ENCODE peak calls at places on chromosomes 6 and 20, in six cellular contexts. One of them, this sample, is unnamed. For H3K27me3, the result is how much of the 10 kb centered on the place peaks cover.

GRCh38 chr6:30265594-30265993 is 52.4 kb upstream of the TRIM26 start:
- DNase-seq in colonic mucosa: no peak
- DNase-seq in GM23338: no peak
- DNase-seq in NT2/D1: no peak
- DNase-seq in GM23248: no peak
- DNase-seq in aorta: no peak
- DNase-seq in this sample: no peak

GRCh38 chr20:1707588-1708449 is 50.2 kb upstream of the SIRPG start:
- DNase-seq in colonic mucosa: no peak
- DNase-seq in NT2/D1: no peak
- DNase-seq in GM23248: no peak
- DNase-seq in GM23338: no peak
- DNase-seq in aorta: no peak
- DNase-seq in this sample: no peak

GRCh38 chr6:99241905-99242534 is 107.5 kb downstream of the FAXC start:
- DNase-seq in GM23248: peak
- DNase-seq in aorta: no peak
- DNase-seq in GM23338: peak
- DNase-seq in NT2/D1: peak
- DNase-seq in colonic mucosa: no peak
- DNase-seq in this sample: no peak

GRCh38 chr20:35108921-35109320 is 16.3 kb upstream of the TRPC4AP start:
- DNase-seq in colonic mucosa: no peak
- DNase-seq in NT2/D1: no peak
- DNase-seq in aorta: no peak
- DNase-seq in GM23248: no peak
- DNase-seq in GM23338: no peak
- DNase-seq in this sample: no peak

GRCh38 chr20:63156221-63156671 is 59.7 kb downstream of the YTHDF1 start:
- DNase-seq in colonic mucosa: no peak
- DNase-seq in GM23338: no peak
- DNase-seq in GM23248: no peak
- DNase-seq in aorta: peak
- DNase-seq in NT2/D1: no peak
- DNase-seq in this sample: no peak

GRCh38 chr20:17504898-17505663 is 26.1 kb downstream of the BFSP1 start:
- DNase-seq in GM23338: peak
- DNase-seq in GM23248: peak
- DNase-seq in colonic mucosa: peak
- DNase-seq in NT2/D1: no peak
- DNase-seq in aorta: peak
- DNase-seq in this sample: no peak

GRCh38 chr20:36540551-36541211 is 638 bp upstream of the MYL9 start:
- DNase-seq in GM23338: peak
- DNase-seq in aorta: no peak
- DNase-seq in NT2/D1: no peak
- DNase-seq in colonic mucosa: no peak
- DNase-seq in GM23248: no peak
- DNase-seq in this sample: no peak

GRCh38 chr6:116403205-116403604 is 32.5 kb downstream of the DSE start:
- DNase-seq in GM23248: no peak
- DNase-seq in colonic mucosa: no peak
- DNase-seq in aorta: no peak
- DNase-seq in GM23338: no peak
- DNase-seq in NT2/D1: no peak
- DNase-seq in this sample: no peak

GRCh38 chr20:20956586-20956985 is 149.6 kb downstream of the LINC00237 start:
- DNase-seq in aorta: no peak
- DNase-seq in colonic mucosa: no peak
- DNase-seq in NT2/D1: no peak
- DNase-seq in GM23338: no peak
- DNase-seq in GM23248: no peak
- DNase-seq in this sample: no peak

GRCh38 chr20:56710577-56711465 is 81.7 kb downstream of the TFAP2C start:
- DNase-seq in colonic mucosa: no peak
- DNase-seq in GM23248: peak
- DNase-seq in GM23338: peak
- DNase-seq in aorta: no peak
- DNase-seq in NT2/D1: no peak
- DNase-seq in this sample: no peak

GRCh38 chr20:63628246-63628975 is 1.5 kb upstream of the GMEB2 start:
- DNase-seq in colonic mucosa: peak
- DNase-seq in NT2/D1: peak
- DNase-seq in GM23248: peak
- DNase-seq in aorta: peak
- DNase-seq in GM23338: peak
- DNase-seq in this sample: no peak

GRCh38 chr6:149046822-149047246 is 270.7 kb upstream of the TAB2 start:
- DNase-seq in GM23338: no peak
- DNase-seq in colonic mucosa: no peak
- DNase-seq in NT2/D1: no peak
- DNase-seq in aorta: no peak
- DNase-seq in GM23248: no peak
- DNase-seq in this sample: no peak

GRCh38 chr6:45486739-45487138 is 109.0 kb upstream of the SUPT3H start:
- DNase-seq in GM23248: no peak
- DNase-seq in NT2/D1: no peak
- DNase-seq in colonic mucosa: no peak
- DNase-seq in GM23338: no peak
- DNase-seq in aorta: no peak
- DNase-seq in this sample: no peak

GRCh38 chr6:35489995-35490791 is 6.7 kb downstream of the TEAD3 start:
- DNase-seq in GM23248: peak
- DNase-seq in colonic mucosa: peak
- DNase-seq in aorta: peak
- DNase-seq in NT2/D1: peak
- DNase-seq in GM23338: peak
- DNase-seq in this sample: no peak

GRCh38 chr6:1312444-1313363 is 806 bp downstream of the FOXQ1 start:
- DNase-seq in aorta: no peak
- DNase-seq in NT2/D1: peak
- DNase-seq in GM23338: peak
- DNase-seq in GM23248: peak
- DNase-seq in colonic mucosa: no peak
- DNase-seq in this sample: no peak

GRCh38 chr20:36544134-36545018 is 3.1 kb downstream of the MYL9 start:
- DNase-seq in GM23248: peak
- DNase-seq in aorta: peak
- DNase-seq in GM23338: no peak
- DNase-seq in NT2/D1: no peak
- DNase-seq in colonic mucosa: no peak
- DNase-seq in this sample: no peak

GRCh38 chr6:52577022-52577777 is at the start of gene TRAM2:
- DNase-seq in GM23338: peak
- DNase-seq in GM23248: peak
- DNase-seq in colonic mucosa: peak
- DNase-seq in NT2/D1: no peak
- DNase-seq in aorta: peak
- DNase-seq in this sample: peak

GRCh38 chr20:49901588-49901987 is 13.7 kb downstream of the SPATA2 start:
- DNase-seq in aorta: no peak
- DNase-seq in NT2/D1: no peak
- DNase-seq in GM23338: no peak
- DNase-seq in GM23248: no peak
- DNase-seq in colonic mucosa: no peak
- DNase-seq in this sample: no peak

GRCh38 chr6:44511126-44511525 is 123.6 kb downstream of the CDC5L start:
- DNase-seq in colonic mucosa: no peak
- DNase-seq in GM23338: no peak
- DNase-seq in NT2/D1: no peak
- DNase-seq in GM23248: no peak
- DNase-seq in aorta: no peak
- DNase-seq in this sample: no peak

DNA sequence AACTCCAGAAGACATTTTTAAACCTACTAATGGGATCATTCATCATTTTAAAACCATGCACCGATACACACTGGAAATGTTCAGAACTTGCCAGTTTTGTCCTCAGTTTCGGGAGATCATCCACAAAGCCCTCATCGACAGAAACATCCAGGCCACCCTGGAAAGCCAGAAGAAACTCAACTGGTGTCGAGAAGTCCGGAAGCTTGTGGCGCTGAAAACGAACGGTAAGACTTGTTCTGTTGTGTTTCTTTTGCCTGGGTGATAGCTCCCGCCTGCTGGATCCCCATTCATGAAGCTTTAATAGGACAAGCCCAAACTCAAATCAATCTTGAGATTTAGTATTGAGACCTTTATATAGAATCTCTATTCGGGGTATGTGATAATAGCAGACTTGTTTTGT is 4.2 kb downstream of the TNFAIP3 start:
- DNase-seq in GM23248: no peak
- DNase-seq in NT2/D1: no peak
- DNase-seq in GM23338: no peak
- DNase-seq in colonic mucosa: no peak
- DNase-seq in aorta: no peak
- DNase-seq in this sample: no peak
- H3K4me3 ChIP-seq in GM23248: no peak
- H3K4me3 ChIP-seq in NT2/D1: no peak
- H3K4me3 ChIP-seq in GM23338: no peak
- H3K4me3 ChIP-seq in colonic mucosa: no peak
- H3K4me3 ChIP-seq in aorta: no peak
- H3K4me3 ChIP-seq in this sample: peak

GRCh38 chr20:24620937-24621519 is 151.6 kb downstream of the SYNDIG1 start:
- DNase-seq in aorta: no peak
- DNase-seq in GM23248: no peak
- DNase-seq in colonic mucosa: no peak
- DNase-seq in GM23338: no peak
- DNase-seq in NT2/D1: no peak
- DNase-seq in this sample: no peak
- H3K27me3 ChIP-seq in aorta: under half
- H3K27me3 ChIP-seq in GM23248: under half
- H3K27me3 ChIP-seq in colonic mucosa: under half
- H3K27me3 ChIP-seq in GM23338: under half
- H3K27me3 ChIP-seq in NT2/D1: under half
- H3K27me3 ChIP-seq in this sample: under half

GRCh38 chr6:134316733-134317431 is 1.0 kb downstream of the SGK1 start:
- DNase-seq in aorta: no peak
- DNase-seq in colonic mucosa: no peak
- DNase-seq in GM23248: no peak
- DNase-seq in GM23338: peak
- DNase-seq in NT2/D1: no peak
- DNase-seq in this sample: no peak
- H3K4me3 ChIP-seq in aorta: no peak
- H3K4me3 ChIP-seq in colonic mucosa: no peak
- H3K4me3 ChIP-seq in GM23248: peak
- H3K4me3 ChIP-seq in GM23338: peak
- H3K4me3 ChIP-seq in NT2/D1: peak
- H3K4me3 ChIP-seq in this sample: peak

GRCh38 chr6:28812778-28813569 is 110.8 kb downstream of the TRIM27 start:
- DNase-seq in aorta: no peak
- DNase-seq in colonic mucosa: no peak
- DNase-seq in GM23248: no peak
- DNase-seq in NT2/D1: no peak
- DNase-seq in GM23338: no peak
- DNase-seq in this sample: no peak
- H3K27me3 ChIP-seq in aorta: under half
- H3K27me3 ChIP-seq in colonic mucosa: half or more
- H3K27me3 ChIP-seq in GM23248: half or more
- H3K27me3 ChIP-seq in NT2/D1: half or more
- H3K27me3 ChIP-seq in GM23338: half or more
- H3K27me3 ChIP-seq in this sample: under half

DNA sequence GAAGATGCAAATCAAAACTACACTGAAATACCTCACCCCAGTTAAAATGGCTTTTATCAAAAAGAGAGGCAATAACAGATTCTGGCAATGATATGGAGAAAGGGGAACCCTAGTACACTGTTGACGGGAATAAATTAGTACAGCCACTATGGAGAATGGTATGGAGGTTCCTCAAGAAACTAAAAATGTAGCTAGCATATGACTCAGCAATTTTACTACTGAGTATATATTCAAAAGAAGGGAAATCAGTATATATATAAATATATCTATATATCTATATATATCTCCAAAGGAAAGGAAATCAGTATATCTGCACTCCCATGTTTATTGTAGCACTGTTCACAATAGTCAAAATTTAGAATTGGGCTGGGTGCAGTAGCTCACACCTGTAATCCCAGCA is 113.9 kb downstream of the KLHL32 start:
- DNase-seq in NT2/D1: no peak
- DNase-seq in aorta: no peak
- DNase-seq in GM23248: no peak
- DNase-seq in GM23338: no peak
- DNase-seq in colonic mucosa: no peak
- DNase-seq in this sample: no peak
- H3K4me3 ChIP-seq in NT2/D1: no peak
- H3K4me3 ChIP-seq in aorta: no peak
- H3K4me3 ChIP-seq in GM23248: no peak
- H3K4me3 ChIP-seq in GM23338: no peak
- H3K4me3 ChIP-seq in colonic mucosa: no peak
- H3K4me3 ChIP-seq in this sample: no peak

GRCh38 chr6:168418151-168418551 is 22.8 kb upstream of the SMOC2 start:
- DNase-seq in GM23248: no peak
- DNase-seq in aorta: no peak
- DNase-seq in NT2/D1: no peak
- DNase-seq in GM23338: no peak
- DNase-seq in colonic mucosa: no peak
- DNase-seq in this sample: no peak
- H3K27me3 ChIP-seq in GM23248: under half
- H3K27me3 ChIP-seq in aorta: under half
- H3K27me3 ChIP-seq in NT2/D1: under half
- H3K27me3 ChIP-seq in GM23338: under half
- H3K27me3 ChIP-seq in colonic mucosa: under half
- H3K27me3 ChIP-seq in this sample: under half

GRCh38 chr6:32952817-32953739 is at the start of gene HLA-DMA:
- DNase-seq in colonic mucosa: peak
- DNase-seq in GM23248: peak
- DNase-seq in NT2/D1: no peak
- DNase-seq in GM23338: peak
- DNase-seq in aorta: peak
- DNase-seq in this sample: peak
- H3K4me3 ChIP-seq in colonic mucosa: peak
- H3K4me3 ChIP-seq in GM23248: no peak
- H3K4me3 ChIP-seq in NT2/D1: no peak
- H3K4me3 ChIP-seq in GM23338: no peak
- H3K4me3 ChIP-seq in aorta: no peak
- H3K4me3 ChIP-seq in this sample: peak

GRCh38 chr20:46028772-46029371 is at the start of gene SLC12A5:
- DNase-seq in NT2/D1: no peak
- DNase-seq in GM23338: no peak
- DNase-seq in aorta: no peak
- DNase-seq in colonic mucosa: no peak
- DNase-seq in GM23248: no peak
- DNase-seq in this sample: no peak
- H3K27me3 ChIP-seq in NT2/D1: half or more
- H3K27me3 ChIP-seq in GM23338: half or more
- H3K27me3 ChIP-seq in aorta: under half
- H3K27me3 ChIP-seq in colonic mucosa: under half
- H3K27me3 ChIP-seq in GM23248: under half
- H3K27me3 ChIP-seq in this sample: under half

GRCh38 chr6:165183496-165184140 is 125.8 kb downstream of the C6orf118 start:
- DNase-seq in GM23248: no peak
- DNase-seq in colonic mucosa: no peak
- DNase-seq in GM23338: no peak
- DNase-seq in aorta: no peak
- DNase-seq in NT2/D1: no peak
- DNase-seq in this sample: no peak
- H3K4me3 ChIP-seq in GM23248: no peak
- H3K4me3 ChIP-seq in colonic mucosa: no peak
- H3K4me3 ChIP-seq in GM23338: no peak
- H3K4me3 ChIP-seq in aorta: no peak
- H3K4me3 ChIP-seq in NT2/D1: no peak
- H3K4me3 ChIP-seq in this sample: no peak

This sample was measured in esophagus squamous epithelium.